ENCODE peak calls at places on chromosomes 13 and 19, in five cellular contexts. P is keratinocyte, W is progenitor cell of endocrine pancreas, T is psoas muscle, F is body of pancreas. I is an unnamed sample.

GRCh38 chr19:18279266-18279515 is 2.2 kb downstream of the JUND start:
- DNase-seq in P (no peak), T (no peak), W (no peak), F (no peak), I (no peak)

GRCh38 chr13:111951982-111952565 is 114.9 kb upstream of the SOX1 start:
- DNase-seq in W (no peak), F (no peak), T (no peak), P (no peak), I (no peak)

GRCh38 chr13:100490692-100491091 is 97.9 kb downstream of the GGACT start:
- DNase-seq in F (no peak), T (no peak), W (no peak), P (no peak), I (peak)

GRCh38 chr19:46000497-46001246 is 5.4 kb downstream of the CCDC61 start:
- DNase-seq in W (no peak), P (no peak), T (no peak), F (peak), I (no peak)

GRCh38 chr19:18304496-18305312 is 18.2 kb downstream of the LSM4 start:
- DNase-seq in T (peak), P (no peak), F (peak), W (no peak), I (peak)

GRCh38 chr19:4059493-4059880 is 7.2 kb downstream of the ZBTB7A start:
- DNase-seq in F (no peak), P (no peak), T (no peak), W (no peak), I (no peak)

GRCh38 chr13:75661443-75661842 is 25.3 kb downstream of the LMO7 start:
- DNase-seq in P (no peak), F (peak), W (no peak), T (no peak), I (no peak)

GRCh38 chr19:36213793-36214387 is 575 bp downstream of the ZNF565 start:
- DNase-seq in T (no peak), F (no peak), W (no peak), P (no peak), I (peak)

GRCh38 chr19:41570639-41571112 is 5.3 kb upstream of the CEACAM21 start:
- DNase-seq in P (peak), F (peak), T (peak), W (peak), I (peak)

GRCh38 chr13:20389696-20390525 is 135.7 kb downstream of the CRYL1 start:
- DNase-seq in P (no peak), T (no peak), W (no peak), F (no peak), I (no peak)

GRCh38 chr13:111963031-111963430 is 103.9 kb upstream of the SOX1 start:
- DNase-seq in P (no peak), T (no peak), W (no peak), F (no peak), I (no peak)

GRCh38 chr19:15299568-15300409 is 32.5 kb downstream of the BRD4 start:
- DNase-seq in T (no peak), F (no peak), P (no peak), W (no peak), I (no peak)

GRCh38 chr13:61880576-61881283 is 465.1 kb upstream of the PCDH20 start:
- DNase-seq in W (no peak), T (no peak), P (no peak), F (no peak), I (no peak)

GRCh38 chr19:33953592-33953991 is 156.9 kb downstream of the KCTD15 start:
- DNase-seq in P (no peak), F (no peak), W (no peak), T (no peak), I (no peak)

GRCh38 chr19:57746580-57747471 is at the start of gene ZNF776:
- DNase-seq in T (peak), W (peak), F (peak), P (peak), I (peak)

GRCh38 chr13:114047358-114047881 is 73.5 kb upstream of the C13orf46 start:
- DNase-seq in T (no peak), W (no peak), F (no peak), P (no peak), I (no peak)

GRCh38 chr13:95317037-95317989 is 16.1 kb upstream of the ABCC4 start:
- DNase-seq in F (no peak), P (no peak), T (no peak), W (no peak), I (no peak)

GRCh38 chr13:30870049-30870884 is 35.8 kb upstream of the MEDAG start:
- DNase-seq in T (peak), F (peak), W (no peak), P (peak), I (peak)

GRCh38 chr13:27208514-27208913 is 36.9 kb upstream of the USP12 start:
- DNase-seq in F (no peak), P (no peak), T (no peak), W (no peak), I (no peak)

GRCh38 chr13:68173111-68173510 is 943.0 kb upstream of the PCDH9 start:
- DNase-seq in W (no peak), P (peak), F (no peak), T (no peak), I (no peak)

GRCh38 chr19:30330266-30330665 is 41.9 kb upstream of the ZNF536 start:
- DNase-seq in W (no peak), P (no peak), T (no peak), F (no peak), I (no peak)

GRCh38 chr19:54209058-54209747 is 8.5 kb downstream of the RPS9 start:
- DNase-seq in T (no peak), W (no peak), P (no peak), F (peak), I (no peak)

GRCh38 chr13:27953671-27954405 is 15.3 kb downstream of the CDX2 start:
- DNase-seq in P (no peak), F (peak), W (peak), T (peak), I (peak)

GRCh38 chr19:4581381-4582111 is 22.1 kb upstream of the SEMA6B start:
- DNase-seq in F (no peak), W (no peak), P (no peak), T (no peak), I (no peak)

GRCh38 chr13:74101436-74101835 is 32.8 kb downstream of the KLF12 start:
- DNase-seq in F (no peak), T (no peak), W (no peak), P (no peak), I (no peak)

DNA sequence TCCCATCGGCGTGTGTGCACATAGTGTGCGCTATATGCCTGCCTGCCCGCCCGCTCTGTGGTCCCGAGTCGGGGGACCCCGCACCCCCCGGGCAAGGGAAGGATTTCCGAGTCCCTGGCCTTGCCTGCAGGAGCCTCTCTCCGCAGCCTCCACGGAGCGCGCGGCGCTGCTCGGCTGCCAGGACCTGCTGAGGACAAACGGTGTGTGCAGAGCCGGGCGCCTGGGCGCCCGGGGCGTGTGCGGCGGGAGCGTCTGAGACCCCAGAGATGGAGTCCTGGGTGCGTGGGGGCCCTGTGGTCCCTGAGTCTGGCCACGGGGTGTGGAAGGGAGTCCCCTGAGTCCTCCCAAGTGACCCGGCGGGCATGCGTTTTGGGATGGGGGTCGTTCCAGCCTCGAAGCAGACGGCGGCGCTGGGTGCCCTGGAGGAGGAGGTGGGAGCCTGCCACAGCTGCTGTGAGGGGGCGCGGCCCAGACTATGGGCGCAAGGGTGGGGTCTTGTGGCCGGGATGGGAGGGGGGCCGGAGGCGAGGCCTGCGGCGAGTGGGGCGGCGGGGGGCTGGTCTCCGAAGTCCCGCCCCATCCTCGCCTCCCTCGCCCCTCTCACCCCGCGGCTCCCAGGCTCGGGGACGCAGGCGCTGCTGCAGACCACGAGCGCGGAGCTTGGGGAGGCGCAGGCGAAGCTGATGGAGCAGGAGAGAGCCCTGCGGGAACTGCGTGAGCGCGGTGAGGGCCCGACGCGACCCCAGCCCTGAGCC is 25.3 kb downstream of the CLEC4M start:
- DNase-seq in F (no peak), W (no peak), P (no peak), T (no peak), I (no peak)
- TF ChIP-seq CTCF in F (no peak), W (no peak), P (no peak), T (no peak), I (no peak)

DNA sequence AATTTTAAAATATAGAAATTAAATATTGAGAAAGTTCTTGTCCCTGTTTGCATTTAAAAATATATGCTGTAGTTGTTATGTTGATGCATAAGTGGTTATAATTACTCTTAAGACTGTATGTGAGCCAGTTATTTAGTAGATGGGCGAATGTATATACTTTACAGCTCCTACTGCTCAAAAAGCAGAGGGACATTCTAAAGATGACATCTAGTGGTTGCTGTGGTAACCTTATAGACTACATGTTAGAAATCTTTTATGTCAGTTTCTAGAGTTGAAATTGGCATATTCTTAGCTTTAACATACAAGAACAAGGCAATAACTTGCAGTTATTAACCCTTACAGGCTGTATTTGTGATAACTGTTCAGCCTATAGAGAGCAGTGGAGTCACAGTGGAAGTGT is 160.5 kb downstream of the OLFM4 start:
- DNase-seq in P (no peak), F (no peak), W (no peak), T (no peak), I (no peak)
- TF ChIP-seq CTCF in P (no peak), F (peak), W (no peak), T (no peak), I (no peak)

GRCh38 chr13:24985102-24985501 is 110.8 kb upstream of the PABPC3 start:
- DNase-seq in P (no peak), W (no peak), F (no peak), T (no peak), I (no peak)
- TF ChIP-seq CTCF in P (peak), W (peak), F (no peak), T (no peak), I (no peak)

GRCh38 chr19:1511989-1512338 is 855 bp downstream of the ADAMTSL5 start:
- DNase-seq in W (no peak), P (no peak), F (no peak), T (no peak), I (no peak)

GRCh38 chr19:1514295-1514661 is 1.5 kb upstream of the ADAMTSL5 start:
- DNase-seq in F (no peak), T (no peak), W (no peak), P (no peak), I (no peak)

GRCh38 chr19:1511318-1511988 is 1.4 kb downstream of the ADAMTSL5 start:
- DNase-seq in F (no peak), W (no peak), P (no peak), T (no peak), I (no peak)

GRCh38 chr19:1513492-1514294 is 874 bp upstream of the ADAMTSL5 start:
- DNase-seq in F (peak), P (no peak), W (no peak), T (peak), I (peak)

GRCh38 chr19:1512671-1513491 is at the start of gene ADAMTSL5:
- DNase-seq in T (peak), W (no peak), F (no peak), P (no peak), I (peak)
- TF ChIP-seq CTCF in T (no peak), W (peak), F (no peak), P (peak), I (no peak)

I was measured in Calu3.